ENCODE peak calls at places on chromosomes 11 and 22, in four cellular contexts. S is HCT116, U is K562, R is HepG2. F is an unnamed sample.
A peak's percentile ranks its signal among the peaks of the same experiment; 100 is the strongest.

GRCh38 chr11:60169264-60169915 is 13.5 kb downstream of the MS4A6A start:
- DNase-seq in R (peak; percentile 33), S (peak; percentile 27), U (peak; percentile 30), F (no peak)

GRCh38 chr11:8329961-8330361 is 66.3 kb upstream of the LMO1 start:
- DNase-seq in R (no peak), U (no peak), S (no peak), F (no peak)

GRCh38 chr11:34266987-34267386 is 90.8 kb downstream of the ABTB2 start:
- DNase-seq in S (no peak), U (no peak), R (no peak), F (no peak)

GRCh38 chr11:127789887-127790286 is 789.3 kb upstream of the KIRREL3 start:
- DNase-seq in S (no peak), U (no peak), R (no peak), F (no peak)

GRCh38 chr22:49234459-49234858 is 593.2 kb downstream of the BRD1 start:
- DNase-seq in U (no peak), R (no peak), S (no peak), F (peak; percentile 29)

GRCh38 chr11:74232316-74232950 is 61.3 kb downstream of the PPME1 start:
- DNase-seq in S (no peak), R (no peak), U (no peak), F (no peak)

GRCh38 chr11:65468874-65469333 is 29.9 kb upstream of the MALAT1 start:
- DNase-seq in S (peak; percentile 81), R (peak; percentile 76), U (peak; percentile 80), F (peak; percentile 88)

GRCh38 chr22:29204617-29205183 is 996 bp upstream of the EMID1 start:
- DNase-seq in U (no peak), S (no peak), R (no peak), F (no peak)

GRCh38 chr11:10418259-10418949 is 36.7 kb upstream of the AMPD3 start:
- DNase-seq in S (no peak), R (no peak), U (no peak), F (no peak)

GRCh38 chr11:47553417-47553746 is 450 bp upstream of the CELF1 start:
- DNase-seq in S (no peak), R (no peak), U (no peak), F (no peak)

GRCh38 chr11:22192642-22193347 is at the start of gene ANO5:
- DNase-seq in R (no peak), U (peak; percentile 42), S (no peak), F (peak; percentile 36)

GRCh38 chr11:135033545-135033944 is 621.5 kb upstream of the B3GAT1 start:
- DNase-seq in U (no peak), S (no peak), R (peak; percentile 6), F (peak; percentile 54)

GRCh38 chr22:32327596-32328171 is 30.0 kb upstream of the RFPL3 start:
- DNase-seq in U (no peak), S (no peak), R (no peak), F (peak; percentile 7)

GRCh38 chr11:1931326-1931725 is 11.8 kb downstream of the TNNT3 start:
- DNase-seq in S (no peak), U (no peak), R (no peak), F (no peak)

GRCh38 chr11:1928891-1929541 is 9.5 kb downstream of the TNNT3 start:
- DNase-seq in U (no peak), R (no peak), S (no peak), F (no peak)

GRCh38 chr11:1929621-1930447 is 10.3 kb downstream of the TNNT3 start:
- DNase-seq in U (no peak), S (no peak), R (no peak), F (no peak)

GRCh38 chr11:1931791-1932480 is 12.4 kb downstream of the TNNT3 start:
- DNase-seq in S (no peak), U (no peak), R (no peak), F (no peak)

DNA sequence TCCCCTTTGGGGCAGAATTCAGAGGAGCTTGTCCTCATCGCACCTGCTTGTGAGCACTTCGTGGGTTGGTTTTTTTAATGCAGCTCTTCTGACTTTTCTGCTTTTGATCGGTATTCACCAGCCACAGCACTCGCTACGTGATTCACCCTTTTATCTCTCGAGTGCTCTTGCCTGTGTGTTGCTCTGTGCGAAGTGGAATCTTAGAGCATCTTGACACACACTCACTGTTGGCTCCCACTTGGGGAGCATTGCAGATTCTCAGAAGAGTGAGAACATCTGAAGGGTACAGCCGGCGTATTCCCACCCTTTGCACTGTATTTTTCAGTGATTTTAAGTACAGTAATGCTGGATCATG is 10.9 kb downstream of the TNNT3 start:
- DNase-seq in R (no peak), S (no peak), U (no peak), F (no peak)
- TF ChIP-seq FOSL1 in R (no peak), S (no peak), U (no peak), F (no peak)

GRCh38 chr11:96052921-96053631 is 129.2 kb upstream of the MTMR2 start:
- DNase-seq in U (no peak), R (no peak), S (no peak), F (no peak)
- TF ChIP-seq SRF in U (no peak), R (no peak), S (no peak), F (no peak)

DNA sequence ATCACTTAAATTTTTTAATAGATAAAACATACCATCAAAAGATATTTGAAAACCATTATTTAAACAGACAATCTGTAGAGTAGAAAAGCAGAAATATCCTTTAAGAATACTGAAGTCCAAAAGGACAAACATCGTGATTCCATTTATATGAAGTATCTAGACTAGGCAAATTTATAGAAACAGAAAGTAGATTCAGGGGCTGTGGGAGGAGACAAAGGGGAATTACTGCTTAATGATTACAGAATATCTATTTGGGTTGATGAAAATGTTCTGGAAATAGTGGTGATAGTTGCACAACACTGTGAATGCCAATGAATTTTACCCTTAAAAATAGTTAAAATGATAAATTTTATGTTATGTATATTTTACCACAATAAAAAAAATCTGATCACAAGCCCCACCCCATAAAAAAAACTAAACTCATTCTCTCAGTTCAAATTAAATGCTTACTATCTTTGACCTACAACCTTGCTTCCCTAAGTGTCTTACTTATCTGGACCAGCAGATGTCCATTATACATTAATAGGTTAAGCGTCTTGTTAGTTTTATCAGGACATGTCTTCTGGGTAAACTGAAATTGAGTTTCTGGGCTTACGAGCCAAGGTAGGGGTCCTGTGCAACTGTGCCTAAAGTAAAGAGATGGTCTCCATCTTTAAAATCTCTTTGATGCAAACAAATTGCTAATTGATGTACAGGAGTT is 86.3 kb downstream of the FCHSD2 start:
- DNase-seq in S (no peak), U (no peak), R (no peak), F (no peak)
- TF ChIP-seq FOSL1 in S (no peak), U (no peak), R (no peak), F (no peak)

GRCh38 chr22:22558071-22558971 is 744 bp downstream of the PRAME start:
- DNase-seq in U (peak; percentile 98), S (no peak), R (no peak), F (no peak)

GRCh38 chr22:22556995-22557925 is 1.8 kb downstream of the PRAME start:
- DNase-seq in S (no peak), U (peak; percentile 100), R (no peak), F (no peak)

GRCh38 chr22:22555596-22555995 is 3.5 kb downstream of the PRAME start:
- DNase-seq in R (no peak), S (no peak), U (no peak), F (no peak)

GRCh38 chr22:22556578-22556977 is 2.5 kb downstream of the PRAME start:
- DNase-seq in R (no peak), S (no peak), U (no peak), F (no peak)

DNA sequence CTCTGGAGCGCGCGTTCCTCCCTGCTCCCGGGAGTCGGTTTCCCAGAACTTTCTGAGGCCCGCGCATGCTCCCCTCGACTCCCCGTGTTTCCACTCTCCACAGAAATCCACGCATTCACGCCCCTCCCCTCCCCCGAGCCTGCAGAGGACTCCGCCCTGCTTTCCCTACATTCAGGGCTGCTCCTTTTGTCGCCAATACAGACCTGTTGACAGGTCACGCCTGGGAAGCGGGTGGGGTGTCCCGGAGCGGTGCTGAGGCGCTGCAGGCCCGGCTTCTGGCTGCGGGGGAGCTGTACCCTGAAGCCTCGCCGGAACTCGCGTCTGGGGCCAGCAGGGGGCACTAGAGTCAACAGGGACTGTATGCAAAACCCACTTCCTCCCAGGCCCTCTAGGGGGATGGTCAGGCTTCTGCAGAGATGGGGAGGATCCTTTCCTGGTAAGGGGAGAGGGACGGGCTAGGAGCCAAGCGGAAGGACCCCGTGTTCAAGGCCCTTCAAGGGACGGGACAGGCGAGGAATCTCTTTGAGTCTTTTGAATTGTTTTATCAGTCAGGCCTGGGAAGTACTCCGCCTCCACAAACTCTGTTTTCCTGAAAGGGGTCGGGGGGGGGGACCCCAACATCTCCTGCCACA is at the start of gene PRAME:
- DNase-seq in R (peak; percentile 79), S (peak; percentile 80), U (peak; percentile 100), F (peak; percentile 34)
- TF ChIP-seq SRF in R (no peak), S (no peak), U (no peak), F (no peak)

GRCh38 chr11:1128333-1129142 is 29.2 kb upstream of the MUC5AC start:
- DNase-seq in R (no peak), S (no peak), U (no peak), F (no peak)

GRCh38 chr11:1127664-1128162 is 30.0 kb upstream of the MUC5AC start:
- DNase-seq in R (no peak), U (no peak), S (no peak), F (no peak)

GRCh38 chr11:1129666-1130160 is 28.0 kb upstream of the MUC5AC start:
- DNase-seq in R (no peak), U (no peak), S (no peak), F (no peak)

GRCh38 chr11:1130276-1131032 is 27.3 kb upstream of the MUC5AC start:
- DNase-seq in R (no peak), U (no peak), S (no peak), F (no peak)

DNA sequence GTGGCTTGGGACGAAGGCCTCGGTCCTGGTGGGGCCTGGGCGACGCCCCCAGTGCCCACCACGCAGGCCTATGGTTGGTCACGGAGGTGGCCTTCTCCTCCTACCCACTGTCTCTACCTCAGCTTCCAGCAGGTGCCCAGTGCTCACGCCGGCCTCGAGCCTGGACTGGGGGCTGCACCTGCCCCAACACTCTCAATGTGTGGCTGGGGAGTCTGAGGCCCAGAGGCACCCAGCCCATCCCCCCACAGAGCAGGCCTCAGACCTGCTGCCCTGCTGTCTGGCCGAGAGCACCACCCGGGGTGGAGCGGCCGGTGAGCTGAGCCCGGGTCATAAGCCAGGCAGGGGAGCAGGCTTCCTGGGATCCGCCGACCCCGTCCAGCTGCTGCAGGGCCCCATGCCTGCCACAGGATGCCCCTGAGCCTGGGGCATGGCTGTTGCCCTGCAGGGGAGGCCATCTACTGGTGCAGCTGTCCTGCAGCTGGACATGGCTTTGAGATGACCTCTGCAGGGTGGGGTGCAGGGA is 28.5 kb upstream of the MUC5AC start:
- DNase-seq in U (no peak), S (no peak), R (no peak), F (no peak)
- TF ChIP-seq FOSL1 in U (no peak), S (no peak), R (no peak), F (no peak)

DNA sequence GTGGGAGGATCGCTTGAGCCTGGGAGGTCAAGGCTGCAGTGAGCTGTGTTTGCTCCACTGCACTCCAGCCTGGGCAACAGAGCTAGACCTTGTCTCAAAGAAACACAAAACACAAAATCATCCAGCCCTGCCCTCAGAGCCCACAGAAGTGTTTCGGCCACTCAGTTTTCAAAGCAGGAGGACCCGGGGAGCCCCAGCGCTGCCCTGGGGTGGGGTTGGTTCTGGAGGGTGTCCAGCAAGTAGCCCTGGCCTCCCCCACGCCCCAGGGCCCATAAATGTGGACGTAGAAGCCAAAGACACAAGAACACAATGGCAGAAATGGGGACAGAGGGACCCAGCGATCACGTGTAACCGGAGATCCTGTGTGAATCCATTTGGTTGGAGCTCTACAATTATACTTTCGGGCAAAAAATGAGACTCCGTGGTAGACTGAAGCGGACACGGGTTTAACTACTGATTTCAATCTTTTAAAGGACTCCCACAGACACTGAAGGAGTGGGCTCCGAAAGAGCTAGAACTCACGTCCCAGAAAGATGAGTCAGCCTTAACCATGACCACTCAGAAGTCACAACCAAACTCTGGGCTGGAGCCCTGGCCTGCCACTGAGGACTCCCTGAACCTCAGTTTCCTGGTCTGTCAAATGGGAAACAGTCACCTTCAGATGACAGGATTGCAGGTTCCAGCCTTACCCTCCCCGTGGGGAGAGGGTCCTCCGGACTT is 9.0 kb upstream of the CYTH4 start:
- DNase-seq in R (no peak), U (peak; percentile 54), S (no peak), F (no peak)
- TF ChIP-seq SRF in R (no peak), U (no peak), S (no peak), F (no peak)